ENCODE peak calls at places on chromosomes 13 and 19, in eight cellular contexts. One of them, this sample, is unnamed.

GRCh38 chr13:89602655-89603054 is 1744.8 kb upstream of the MIR17HG start:
- DNase-seq in GM12865: no peak
- DNase-seq in left lung: no peak
- DNase-seq in tibial artery: no peak
- DNase-seq in heart left ventricle: no peak
- DNase-seq in esophagus squamous epithelium: no peak
- DNase-seq in effector memory CD4-positive, alpha-beta T cell: no peak
- DNase-seq in keratinocyte: no peak
- DNase-seq in this sample: no peak

GRCh38 chr13:109569938-109570711 is 216.3 kb downstream of the IRS2 start:
- DNase-seq in GM12865: peak
- DNase-seq in left lung: no peak
- DNase-seq in tibial artery: no peak
- DNase-seq in heart left ventricle: no peak
- DNase-seq in esophagus squamous epithelium: no peak
- DNase-seq in effector memory CD4-positive, alpha-beta T cell: no peak
- DNase-seq in keratinocyte: no peak
- DNase-seq in this sample: no peak

GRCh38 chr13:76868451-76868850 is 17.8 kb downstream of the KCTD12 start:
- DNase-seq in GM12865: no peak
- DNase-seq in left lung: no peak
- DNase-seq in tibial artery: no peak
- DNase-seq in heart left ventricle: no peak
- DNase-seq in esophagus squamous epithelium: no peak
- DNase-seq in effector memory CD4-positive, alpha-beta T cell: no peak
- DNase-seq in keratinocyte: no peak
- DNase-seq in this sample: no peak

GRCh38 chr13:107770541-107770940 is 444.8 kb downstream of the LIG4 start:
- DNase-seq in GM12865: no peak
- DNase-seq in left lung: no peak
- DNase-seq in tibial artery: no peak
- DNase-seq in heart left ventricle: no peak
- DNase-seq in esophagus squamous epithelium: no peak
- DNase-seq in effector memory CD4-positive, alpha-beta T cell: no peak
- DNase-seq in keratinocyte: no peak
- DNase-seq in this sample: no peak

GRCh38 chr13:105139380-105140285 is 1395.8 kb downstream of the EFNB2 start:
- DNase-seq in GM12865: peak
- DNase-seq in left lung: peak
- DNase-seq in tibial artery: peak
- DNase-seq in heart left ventricle: peak
- DNase-seq in esophagus squamous epithelium: peak
- DNase-seq in effector memory CD4-positive, alpha-beta T cell: peak
- DNase-seq in keratinocyte: no peak
- DNase-seq in this sample: peak

GRCh38 chr13:48210178-48210577 is 22.8 kb upstream of the ITM2B start:
- DNase-seq in GM12865: peak
- DNase-seq in left lung: no peak
- DNase-seq in tibial artery: no peak
- DNase-seq in heart left ventricle: no peak
- DNase-seq in esophagus squamous epithelium: no peak
- DNase-seq in effector memory CD4-positive, alpha-beta T cell: no peak
- DNase-seq in keratinocyte: peak
- DNase-seq in this sample: no peak

GRCh38 chr19:40441719-40442253 is 2.3 kb downstream of the SERTAD3 start:
- DNase-seq in GM12865: no peak
- DNase-seq in left lung: no peak
- DNase-seq in tibial artery: no peak
- DNase-seq in heart left ventricle: no peak
- DNase-seq in esophagus squamous epithelium: no peak
- DNase-seq in effector memory CD4-positive, alpha-beta T cell: no peak
- DNase-seq in keratinocyte: no peak
- DNase-seq in this sample: no peak

GRCh38 chr19:31214086-31214485 is 135.2 kb downstream of the TSHZ3 start:
- DNase-seq in GM12865: no peak
- DNase-seq in left lung: peak
- DNase-seq in tibial artery: peak
- DNase-seq in heart left ventricle: peak
- DNase-seq in esophagus squamous epithelium: peak
- DNase-seq in effector memory CD4-positive, alpha-beta T cell: peak
- DNase-seq in keratinocyte: peak
- DNase-seq in this sample: peak

GRCh38 chr19:55591555-55591954 is 7.8 kb downstream of the FIZ1 start:
- DNase-seq in GM12865: no peak
- DNase-seq in left lung: no peak
- DNase-seq in tibial artery: no peak
- DNase-seq in heart left ventricle: no peak
- DNase-seq in esophagus squamous epithelium: no peak
- DNase-seq in effector memory CD4-positive, alpha-beta T cell: no peak
- DNase-seq in keratinocyte: no peak
- DNase-seq in this sample: no peak

GRCh38 chr19:815079-815774 is 6.5 kb downstream of the PLPPR3 start:
- DNase-seq in GM12865: no peak
- DNase-seq in left lung: no peak
- DNase-seq in tibial artery: no peak
- DNase-seq in heart left ventricle: no peak
- DNase-seq in esophagus squamous epithelium: no peak
- DNase-seq in effector memory CD4-positive, alpha-beta T cell: no peak
- DNase-seq in keratinocyte: no peak
- DNase-seq in this sample: no peak

GRCh38 chr13:101784313-101784712 is 331.8 kb downstream of the ITGBL1 start:
- DNase-seq in GM12865: no peak
- DNase-seq in left lung: no peak
- DNase-seq in tibial artery: no peak
- DNase-seq in heart left ventricle: no peak
- DNase-seq in esophagus squamous epithelium: no peak
- DNase-seq in effector memory CD4-positive, alpha-beta T cell: no peak
- DNase-seq in keratinocyte: no peak
- DNase-seq in this sample: no peak

GRCh38 chr13:46555722-46556121 is 2.8 kb downstream of the LRCH1 start:
- DNase-seq in GM12865: peak
- DNase-seq in left lung: no peak
- DNase-seq in tibial artery: no peak
- DNase-seq in heart left ventricle: no peak
- DNase-seq in esophagus squamous epithelium: no peak
- DNase-seq in effector memory CD4-positive, alpha-beta T cell: no peak
- DNase-seq in keratinocyte: no peak
- DNase-seq in this sample: no peak
- H3K4me3 ChIP-seq in GM12865: peak
- H3K4me3 ChIP-seq in left lung: no peak
- H3K4me3 ChIP-seq in tibial artery: no peak
- H3K4me3 ChIP-seq in heart left ventricle: peak
- H3K4me3 ChIP-seq in esophagus squamous epithelium: no peak
- H3K4me3 ChIP-seq in effector memory CD4-positive, alpha-beta T cell: no peak
- H3K4me3 ChIP-seq in keratinocyte: peak
- H3K4me3 ChIP-seq in this sample: no peak

DNA sequence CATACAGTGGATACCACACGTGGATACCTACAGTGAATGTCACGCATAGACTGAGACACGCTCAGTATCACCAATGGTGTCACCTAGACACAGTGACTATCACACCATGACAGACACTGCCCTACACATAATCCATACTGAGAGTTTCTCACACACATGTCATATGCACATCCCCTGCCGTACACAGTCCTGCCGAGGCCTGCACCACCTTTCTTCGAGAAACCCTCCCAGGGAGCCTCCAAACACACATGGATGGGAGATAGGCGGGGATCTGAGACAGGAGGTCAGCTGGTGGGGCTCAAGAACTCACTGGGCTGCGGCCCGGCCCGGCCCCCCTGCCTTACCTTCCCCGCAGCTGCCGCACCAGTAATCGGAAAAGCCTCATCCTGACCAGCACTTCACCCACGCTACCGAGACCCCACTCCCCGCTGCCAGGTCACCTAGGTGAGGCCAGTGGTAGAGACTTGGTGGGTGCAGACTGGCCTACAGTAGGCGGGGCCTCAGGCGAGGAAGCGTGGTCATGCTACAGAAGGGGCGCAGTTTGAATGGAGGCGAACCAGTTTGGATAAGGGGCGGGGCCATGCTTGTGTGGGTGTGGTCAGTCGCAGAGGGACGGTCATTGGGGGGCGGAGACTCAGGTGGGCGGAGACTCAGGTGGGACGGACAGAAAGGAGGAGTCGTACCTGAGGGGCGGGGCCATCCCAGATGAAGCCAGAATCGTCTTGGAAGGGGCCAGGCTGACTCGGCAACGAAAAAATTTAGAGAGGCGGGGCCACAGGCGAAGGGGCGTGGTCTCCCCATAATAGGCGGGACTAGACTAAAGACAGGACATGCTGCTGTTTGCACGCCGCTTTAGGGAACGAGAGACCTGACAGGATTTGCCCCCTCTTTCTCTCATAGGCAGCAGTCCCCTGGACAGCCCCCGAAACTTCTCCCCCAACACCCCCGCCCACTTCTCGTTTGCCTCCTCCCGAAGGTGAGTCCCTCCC is 2.1 kb downstream of the MAST1 start:
- DNase-seq in GM12865: peak
- DNase-seq in left lung: peak
- DNase-seq in tibial artery: no peak
- DNase-seq in heart left ventricle: no peak
- DNase-seq in esophagus squamous epithelium: no peak
- DNase-seq in effector memory CD4-positive, alpha-beta T cell: peak
- DNase-seq in keratinocyte: peak
- DNase-seq in this sample: peak
- H3K4me3 ChIP-seq in GM12865: no peak
- H3K4me3 ChIP-seq in left lung: no peak
- H3K4me3 ChIP-seq in tibial artery: no peak
- H3K4me3 ChIP-seq in heart left ventricle: peak
- H3K4me3 ChIP-seq in esophagus squamous epithelium: no peak
- H3K4me3 ChIP-seq in effector memory CD4-positive, alpha-beta T cell: no peak
- H3K4me3 ChIP-seq in keratinocyte: peak
- H3K4me3 ChIP-seq in this sample: peak

GRCh38 chr13:103883152-103883551 is 816.9 kb upstream of the SLC10A2 start:
- DNase-seq in GM12865: no peak
- DNase-seq in left lung: peak
- DNase-seq in tibial artery: peak
- DNase-seq in heart left ventricle: peak
- DNase-seq in esophagus squamous epithelium: no peak
- DNase-seq in effector memory CD4-positive, alpha-beta T cell: no peak
- DNase-seq in keratinocyte: no peak
- DNase-seq in this sample: peak
- H3K4me3 ChIP-seq in GM12865: no peak
- H3K4me3 ChIP-seq in left lung: no peak
- H3K4me3 ChIP-seq in tibial artery: no peak
- H3K4me3 ChIP-seq in heart left ventricle: peak
- H3K4me3 ChIP-seq in esophagus squamous epithelium: no peak
- H3K4me3 ChIP-seq in effector memory CD4-positive, alpha-beta T cell: no peak
- H3K4me3 ChIP-seq in keratinocyte: no peak
- H3K4me3 ChIP-seq in this sample: no peak

GRCh38 chr19:57748029-57748428 is 1.4 kb downstream of the ZNF776 start:
- DNase-seq in GM12865: no peak
- DNase-seq in left lung: no peak
- DNase-seq in tibial artery: no peak
- DNase-seq in heart left ventricle: no peak
- DNase-seq in esophagus squamous epithelium: no peak
- DNase-seq in effector memory CD4-positive, alpha-beta T cell: no peak
- DNase-seq in keratinocyte: no peak
- DNase-seq in this sample: no peak
- H3K4me3 ChIP-seq in GM12865: peak
- H3K4me3 ChIP-seq in left lung: peak
- H3K4me3 ChIP-seq in tibial artery: no peak
- H3K4me3 ChIP-seq in heart left ventricle: peak
- H3K4me3 ChIP-seq in esophagus squamous epithelium: no peak
- H3K4me3 ChIP-seq in effector memory CD4-positive, alpha-beta T cell: no peak
- H3K4me3 ChIP-seq in keratinocyte: peak
- H3K4me3 ChIP-seq in this sample: peak

GRCh38 chr19:43695985-43696729 is 19.7 kb upstream of the IRGC start:
- DNase-seq in GM12865: no peak
- DNase-seq in left lung: no peak
- DNase-seq in tibial artery: no peak
- DNase-seq in heart left ventricle: no peak
- DNase-seq in esophagus squamous epithelium: no peak
- DNase-seq in effector memory CD4-positive, alpha-beta T cell: no peak
- DNase-seq in keratinocyte: no peak
- DNase-seq in this sample: no peak

GRCh38 chr19:43699506-43700367 is 16.1 kb upstream of the IRGC start:
- DNase-seq in GM12865: no peak
- DNase-seq in left lung: peak
- DNase-seq in tibial artery: no peak
- DNase-seq in heart left ventricle: peak
- DNase-seq in esophagus squamous epithelium: no peak
- DNase-seq in effector memory CD4-positive, alpha-beta T cell: no peak
- DNase-seq in keratinocyte: no peak
- DNase-seq in this sample: peak

GRCh38 chr19:43704002-43704705 is 11.7 kb upstream of the IRGC start:
- DNase-seq in GM12865: no peak
- DNase-seq in left lung: no peak
- DNase-seq in tibial artery: no peak
- DNase-seq in heart left ventricle: no peak
- DNase-seq in esophagus squamous epithelium: no peak
- DNase-seq in effector memory CD4-positive, alpha-beta T cell: no peak
- DNase-seq in keratinocyte: no peak
- DNase-seq in this sample: no peak

GRCh38 chr19:43697295-43697694 is 18.6 kb upstream of the IRGC start:
- DNase-seq in GM12865: no peak
- DNase-seq in left lung: no peak
- DNase-seq in tibial artery: no peak
- DNase-seq in heart left ventricle: no peak
- DNase-seq in esophagus squamous epithelium: no peak
- DNase-seq in effector memory CD4-positive, alpha-beta T cell: no peak
- DNase-seq in keratinocyte: no peak
- DNase-seq in this sample: no peak

DNA sequence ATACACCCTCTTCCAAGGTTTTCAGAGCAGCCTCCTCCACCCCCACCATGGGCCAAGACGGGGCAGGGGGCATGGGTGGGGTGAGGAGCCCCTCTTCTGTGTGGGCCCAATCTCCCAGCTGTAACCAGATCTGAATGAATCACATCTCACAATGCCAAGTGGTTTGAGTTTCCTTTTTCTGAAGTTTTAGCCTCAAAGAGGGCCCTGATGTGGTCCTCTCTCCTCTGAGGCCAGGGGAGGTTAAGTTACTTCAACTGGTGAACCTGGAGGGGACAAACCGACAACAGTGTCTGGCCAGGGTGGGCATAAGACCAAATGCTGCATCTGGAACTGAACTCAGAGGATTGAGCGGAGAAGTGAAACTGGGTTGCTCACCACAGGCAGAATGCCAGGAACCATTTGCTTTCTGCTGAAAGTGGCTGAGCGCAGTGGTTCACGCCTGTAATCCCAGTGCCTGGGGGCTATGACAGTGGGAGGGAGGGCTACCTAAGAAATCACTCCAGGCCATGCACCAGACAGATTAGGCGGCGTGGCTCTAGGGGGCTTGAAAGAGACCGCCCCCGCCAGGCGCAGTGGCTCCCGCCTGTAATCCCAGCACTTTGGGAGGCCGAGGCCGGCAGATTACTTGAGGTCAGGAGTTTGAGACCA is 15.4 kb upstream of the IRGC start:
- DNase-seq in GM12865: no peak
- DNase-seq in left lung: no peak
- DNase-seq in tibial artery: peak
- DNase-seq in heart left ventricle: peak
- DNase-seq in esophagus squamous epithelium: no peak
- DNase-seq in effector memory CD4-positive, alpha-beta T cell: no peak
- DNase-seq in keratinocyte: peak
- DNase-seq in this sample: peak
- H3K4me3 ChIP-seq in GM12865: no peak
- H3K4me3 ChIP-seq in left lung: no peak
- H3K4me3 ChIP-seq in tibial artery: peak
- H3K4me3 ChIP-seq in heart left ventricle: peak
- H3K4me3 ChIP-seq in esophagus squamous epithelium: peak
- H3K4me3 ChIP-seq in effector memory CD4-positive, alpha-beta T cell: peak
- H3K4me3 ChIP-seq in keratinocyte: peak
- H3K4me3 ChIP-seq in this sample: peak

This sample was measured in heart right ventricle.